ENCODE peak calls at places on chromosome 16, in nine cellular contexts. D is NCI-H446; U is stimulated activated CD4-positive, alpha-beta T cell treated with anti-CD3 and anti-CD28 coated beads, Interleukin-15, amount 100 ng/mL, for 24 hours; F is NCI-H460; E is stimulated activated CD8-positive, alpha-beta memory T cell treated with anti-CD3 and anti-CD28 coated beads, Interleukin-7, amount 100 ng/mL, for 1 hour; P is H54; N is Kasumi-1; S is HTR-8/SVneo; X is H9. O is an unnamed sample.

GRCh38 chr16:4682616-4683254 is 10.6 kb upstream of the NUDT16L1 start:
- DNase-seq in X (peak), U (peak), F (no peak), S (no peak), E (no peak), D (no peak), N (no peak), P (no peak), O (peak)

GRCh38 chr16:67926181-67926742 is 5.4 kb downstream of the CTRL start:
- DNase-seq in D (no peak), P (no peak), S (no peak), N (peak), U (no peak), E (no peak), X (no peak), F (no peak), O (no peak)

GRCh38 chr16:9112166-9112843 is 20.9 kb downstream of the HAPSTR1 start:
- DNase-seq in P (no peak), E (no peak), U (no peak), F (no peak), X (no peak), N (no peak), D (no peak), S (no peak), O (peak)

GRCh38 chr16:11396241-11397048 is 51.2 kb downstream of the RMI2 start:
- DNase-seq in N (no peak), D (peak), F (peak), U (peak), S (peak), P (peak), X (peak), E (peak), O (peak)

GRCh38 chr16:51651061-51651466 is 500.0 kb upstream of the SALL1 start:
- DNase-seq in E (no peak), N (no peak), X (peak), P (no peak), D (no peak), S (no peak), U (no peak), F (no peak), O (no peak)

GRCh38 chr16:11410382-11411058 is 65.3 kb downstream of the RMI2 start:
- DNase-seq in F (no peak), E (no peak), S (no peak), N (no peak), D (no peak), U (no peak), X (no peak), P (peak), O (no peak)

GRCh38 chr16:81443688-81444447 is 740 bp upstream of the CMIP start:
- DNase-seq in N (no peak), X (peak), P (no peak), F (no peak), S (no peak), D (no peak), U (no peak), E (no peak), O (no peak)

GRCh38 chr16:17360810-17361209 is 110.0 kb downstream of the XYLT1 start:
- DNase-seq in S (no peak), E (no peak), X (no peak), P (no peak), N (no peak), D (no peak), U (no peak), F (no peak), O (no peak)

GRCh38 chr16:50769-51591 is 2.4 kb downstream of the POLR3K start:
- DNase-seq in P (no peak), N (no peak), U (no peak), F (no peak), S (no peak), X (no peak), D (no peak), E (no peak), O (no peak)

GRCh38 chr16:57357330-57358151 is 1.0 kb upstream of the CCL22 start:
- DNase-seq in N (no peak), F (no peak), P (no peak), E (no peak), X (no peak), S (no peak), U (no peak), D (no peak), O (no peak)

GRCh38 chr16:86515780-86516617 is 5.7 kb downstream of the FOXF1 start:
- DNase-seq in S (no peak), D (no peak), N (no peak), F (no peak), P (no peak), U (no peak), X (peak), E (no peak), O (no peak)

GRCh38 chr16:69093974-69094373 is 11.5 kb upstream of the HAS3 start:
- DNase-seq in N (no peak), D (no peak), S (no peak), F (no peak), P (no peak), U (no peak), X (no peak), E (no peak), O (no peak)

GRCh38 chr16:55542459-55543082 is 23.9 kb upstream of the CAPNS2 start:
- DNase-seq in P (no peak), E (no peak), X (no peak), S (peak), U (no peak), D (no peak), F (no peak), N (no peak), O (no peak)

GRCh38 chr16:48330847-48331204 is 54.4 kb downstream of the SIAH1 start:
- DNase-seq in N (peak), E (no peak), X (no peak), D (no peak), P (no peak), S (no peak), U (no peak), F (no peak), O (no peak)

GRCh38 chr16:85498607-85499006 is 114.5 kb upstream of the GSE1 start:
- DNase-seq in E (no peak), S (no peak), F (no peak), D (no peak), X (no peak), U (no peak), P (no peak), N (no peak), O (no peak)

GRCh38 chr16:57186630-57187507 is 740 bp downstream of the RSPRY1 start:
- DNase-seq in E (no peak), U (peak), D (no peak), F (no peak), X (peak), S (peak), N (peak), P (no peak), O (peak)